ENCODE peak calls at places on chromosomes 12 and 14, in six cellular contexts. One of them, this sample, is unnamed.

GRCh38 chr12:101698782-101699347 is 1.4 kb downstream of the CHPT1 start:
- DNase-seq in esophagus muscularis mucosa: no peak
- DNase-seq in heart left ventricle: no peak
- DNase-seq in H54: peak
- DNase-seq in lower leg skin: no peak
- DNase-seq in body of pancreas: no peak
- DNase-seq in this sample: no peak

GRCh38 chr14:72682188-72682587 is 211.7 kb downstream of the DPF3 start:
- DNase-seq in body of pancreas: no peak
- DNase-seq in lower leg skin: no peak
- DNase-seq in heart left ventricle: no peak
- DNase-seq in esophagus muscularis mucosa: no peak
- DNase-seq in H54: no peak
- DNase-seq in this sample: no peak

GRCh38 chr14:84520711-84521338 is 1009.1 kb upstream of the FLRT2 start:
- DNase-seq in H54: no peak
- DNase-seq in lower leg skin: no peak
- DNase-seq in heart left ventricle: no peak
- DNase-seq in esophagus muscularis mucosa: no peak
- DNase-seq in body of pancreas: peak
- DNase-seq in this sample: no peak

GRCh38 chr12:132319991-132320570 is 9.3 kb downstream of the GALNT9 start:
- DNase-seq in heart left ventricle: no peak
- DNase-seq in esophagus muscularis mucosa: no peak
- DNase-seq in H54: no peak
- DNase-seq in body of pancreas: no peak
- DNase-seq in lower leg skin: no peak
- DNase-seq in this sample: no peak

GRCh38 chr12:75634244-75635222 is 123.1 kb upstream of the KRR1 start:
- DNase-seq in body of pancreas: no peak
- DNase-seq in H54: no peak
- DNase-seq in esophagus muscularis mucosa: no peak
- DNase-seq in lower leg skin: no peak
- DNase-seq in heart left ventricle: no peak
- DNase-seq in this sample: no peak

GRCh38 chr14:69850086-69850735 is 29.0 kb upstream of the SMOC1 start:
- DNase-seq in H54: no peak
- DNase-seq in esophagus muscularis mucosa: no peak
- DNase-seq in body of pancreas: no peak
- DNase-seq in heart left ventricle: no peak
- DNase-seq in lower leg skin: no peak
- DNase-seq in this sample: no peak

GRCh38 chr12:94195483-94195882 is 47.1 kb downstream of the PLXNC1 start:
- DNase-seq in esophagus muscularis mucosa: no peak
- DNase-seq in heart left ventricle: no peak
- DNase-seq in H54: no peak
- DNase-seq in body of pancreas: no peak
- DNase-seq in lower leg skin: no peak
- DNase-seq in this sample: no peak

GRCh38 chr14:89359477-89360222 is 57.4 kb downstream of the FOXN3 start:
- DNase-seq in esophagus muscularis mucosa: no peak
- DNase-seq in lower leg skin: no peak
- DNase-seq in H54: no peak
- DNase-seq in heart left ventricle: no peak
- DNase-seq in body of pancreas: peak
- DNase-seq in this sample: no peak

GRCh38 chr12:50275545-50275944 is 7.8 kb downstream of the LIMA1 start:
- DNase-seq in body of pancreas: no peak
- DNase-seq in heart left ventricle: peak
- DNase-seq in esophagus muscularis mucosa: no peak
- DNase-seq in lower leg skin: no peak
- DNase-seq in H54: no peak
- DNase-seq in this sample: no peak

GRCh38 chr12:97899956-97900355 is 437.4 kb downstream of the RMST start:
- DNase-seq in lower leg skin: no peak
- DNase-seq in body of pancreas: no peak
- DNase-seq in H54: no peak
- DNase-seq in heart left ventricle: no peak
- DNase-seq in esophagus muscularis mucosa: no peak
- DNase-seq in this sample: no peak

GRCh38 chr12:4252595-4252994 is 21.0 kb upstream of the CCND2 start:
- DNase-seq in lower leg skin: no peak
- DNase-seq in esophagus muscularis mucosa: peak
- DNase-seq in heart left ventricle: peak
- DNase-seq in body of pancreas: no peak
- DNase-seq in H54: no peak
- DNase-seq in this sample: no peak

GRCh38 chr14:57390806-57391562 is 598 bp downstream of the NAA30 start:
- DNase-seq in body of pancreas: peak
- DNase-seq in lower leg skin: peak
- DNase-seq in H54: no peak
- DNase-seq in heart left ventricle: peak
- DNase-seq in esophagus muscularis mucosa: no peak
- DNase-seq in this sample: no peak

GRCh38 chr12:31324116-31324844 is 1.7 kb downstream of the SINHCAF start:
- DNase-seq in heart left ventricle: peak
- DNase-seq in esophagus muscularis mucosa: peak
- DNase-seq in body of pancreas: peak
- DNase-seq in H54: peak
- DNase-seq in lower leg skin: peak
- DNase-seq in this sample: no peak

GRCh38 chr12:52372216-52373154 is 5.2 kb upstream of the KRT85 start:
- DNase-seq in body of pancreas: peak
- DNase-seq in H54: peak
- DNase-seq in esophagus muscularis mucosa: peak
- DNase-seq in lower leg skin: peak
- DNase-seq in heart left ventricle: peak
- DNase-seq in this sample: no peak

GRCh38 chr14:84825481-84825880 is 704.5 kb upstream of the FLRT2 start:
- DNase-seq in heart left ventricle: no peak
- DNase-seq in H54: peak
- DNase-seq in esophagus muscularis mucosa: no peak
- DNase-seq in body of pancreas: no peak
- DNase-seq in lower leg skin: no peak
- DNase-seq in this sample: no peak

GRCh38 chr12:53180931-53181645 is 363 bp upstream of the CSAD start:
- DNase-seq in H54: peak
- DNase-seq in body of pancreas: peak
- DNase-seq in esophagus muscularis mucosa: no peak
- DNase-seq in heart left ventricle: peak
- DNase-seq in lower leg skin: no peak
- DNase-seq in this sample: no peak

GRCh38 chr12:67594888-67595287 is 53.7 kb upstream of the DYRK2 start:
- DNase-seq in heart left ventricle: no peak
- DNase-seq in H54: no peak
- DNase-seq in lower leg skin: no peak
- DNase-seq in body of pancreas: no peak
- DNase-seq in esophagus muscularis mucosa: peak
- DNase-seq in this sample: no peak

GRCh38 chr12:80353254-80353653 is 90.8 kb upstream of the PTPRQ start:
- DNase-seq in body of pancreas: no peak
- DNase-seq in esophagus muscularis mucosa: no peak
- DNase-seq in heart left ventricle: no peak
- DNase-seq in H54: no peak
- DNase-seq in lower leg skin: no peak
- DNase-seq in this sample: no peak

GRCh38 chr12:30417697-30418231 is 277.9 kb downstream of the IPO8 start:
- DNase-seq in H54: peak
- DNase-seq in lower leg skin: no peak
- DNase-seq in esophagus muscularis mucosa: no peak
- DNase-seq in heart left ventricle: no peak
- DNase-seq in body of pancreas: no peak
- DNase-seq in this sample: no peak

GRCh38 chr12:71731439-71732356 is 23.0 kb upstream of the RAB21 start:
- DNase-seq in esophagus muscularis mucosa: no peak
- DNase-seq in H54: peak
- DNase-seq in body of pancreas: no peak
- DNase-seq in heart left ventricle: no peak
- DNase-seq in lower leg skin: peak
- DNase-seq in this sample: no peak

GRCh38 chr14:69780092-69780491 is 13.2 kb downstream of the SRSF5 start:
- DNase-seq in H54: no peak
- DNase-seq in body of pancreas: no peak
- DNase-seq in heart left ventricle: no peak
- DNase-seq in lower leg skin: no peak
- DNase-seq in esophagus muscularis mucosa: no peak
- DNase-seq in this sample: no peak

GRCh38 chr12:3747543-3747942 is 5.4 kb downstream of the CRACR2A start:
- DNase-seq in H54: no peak
- DNase-seq in heart left ventricle: no peak
- DNase-seq in esophagus muscularis mucosa: peak
- DNase-seq in lower leg skin: no peak
- DNase-seq in body of pancreas: no peak
- DNase-seq in this sample: no peak

GRCh38 chr12:48991247-48992050 is 7.7 kb downstream of the DDN start:
- DNase-seq in H54: no peak
- DNase-seq in lower leg skin: no peak
- DNase-seq in heart left ventricle: no peak
- DNase-seq in esophagus muscularis mucosa: no peak
- DNase-seq in body of pancreas: no peak
- DNase-seq in this sample: no peak

GRCh38 chr14:101518611-101519048 is 42.7 kb upstream of the DIO3 start:
- DNase-seq in lower leg skin: peak
- DNase-seq in body of pancreas: peak
- DNase-seq in esophagus muscularis mucosa: no peak
- DNase-seq in heart left ventricle: no peak
- DNase-seq in H54: no peak
- DNase-seq in this sample: no peak

GRCh38 chr12:98402671-98403070 is 112.7 kb upstream of the TMPO start:
- DNase-seq in heart left ventricle: no peak
- DNase-seq in body of pancreas: no peak
- DNase-seq in lower leg skin: no peak
- DNase-seq in esophagus muscularis mucosa: no peak
- DNase-seq in H54: no peak
- DNase-seq in this sample: no peak

GRCh38 chr14:105326891-105327694 is 12.5 kb downstream of the PACS2 start:
- DNase-seq in lower leg skin: no peak
- DNase-seq in body of pancreas: no peak
- DNase-seq in H54: no peak
- DNase-seq in heart left ventricle: no peak
- DNase-seq in esophagus muscularis mucosa: no peak
- DNase-seq in this sample: no peak

DNA sequence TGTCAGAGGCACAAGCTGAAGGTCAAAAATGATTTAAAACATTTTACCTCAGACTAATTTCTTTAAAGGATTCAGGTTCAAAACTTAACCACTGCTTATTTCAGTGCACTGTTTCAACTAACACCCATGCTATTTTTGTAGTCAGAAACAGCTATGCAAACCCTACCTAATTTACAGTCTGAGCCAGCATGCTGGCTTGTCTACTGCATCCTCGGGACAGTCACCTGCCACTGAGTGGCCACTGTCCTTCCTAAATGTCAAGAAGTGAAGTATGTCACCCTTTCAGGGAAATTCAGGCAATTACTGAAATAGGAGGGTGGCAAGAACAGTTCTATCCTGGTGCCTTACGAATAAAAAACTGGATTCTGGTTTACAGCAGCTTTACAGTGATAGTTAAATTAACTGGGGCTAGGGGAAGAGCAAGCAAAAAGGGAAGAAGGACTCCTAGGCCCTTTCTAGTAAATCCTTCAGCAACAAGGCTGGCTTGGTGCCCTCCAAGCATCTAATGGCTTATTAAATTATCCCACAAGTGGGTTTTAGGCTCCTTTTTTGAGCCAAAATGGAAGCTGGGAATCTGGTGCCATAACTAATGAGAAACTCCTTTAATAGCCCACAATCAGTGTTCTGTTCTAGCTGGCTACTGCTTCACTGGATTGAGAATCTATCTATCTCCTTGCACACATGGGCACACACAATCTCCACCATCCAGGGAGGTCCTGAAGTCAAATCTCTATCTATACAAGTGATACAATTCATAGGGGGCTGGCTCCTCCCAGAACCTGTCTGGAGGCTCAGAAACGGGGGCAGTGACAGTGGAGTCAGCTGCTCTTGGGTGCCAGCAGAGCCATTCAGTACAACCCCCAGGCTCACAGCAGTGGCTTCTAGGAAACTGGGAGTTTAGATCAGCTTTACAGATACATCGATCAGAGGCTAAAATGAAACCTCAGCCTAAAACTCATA is 43.4 kb downstream of the SH2B3 start:
- DNase-seq in body of pancreas: peak
- DNase-seq in esophagus muscularis mucosa: peak
- DNase-seq in lower leg skin: peak
- DNase-seq in heart left ventricle: no peak
- DNase-seq in H54: no peak
- DNase-seq in this sample: no peak
- TF ChIP-seq POLR2A in body of pancreas: no peak
- TF ChIP-seq POLR2A in esophagus muscularis mucosa: no peak
- TF ChIP-seq POLR2A in lower leg skin: no peak
- TF ChIP-seq POLR2A in heart left ventricle: no peak
- TF ChIP-seq POLR2A in H54: no peak
- TF ChIP-seq POLR2A in this sample: no peak

DNA sequence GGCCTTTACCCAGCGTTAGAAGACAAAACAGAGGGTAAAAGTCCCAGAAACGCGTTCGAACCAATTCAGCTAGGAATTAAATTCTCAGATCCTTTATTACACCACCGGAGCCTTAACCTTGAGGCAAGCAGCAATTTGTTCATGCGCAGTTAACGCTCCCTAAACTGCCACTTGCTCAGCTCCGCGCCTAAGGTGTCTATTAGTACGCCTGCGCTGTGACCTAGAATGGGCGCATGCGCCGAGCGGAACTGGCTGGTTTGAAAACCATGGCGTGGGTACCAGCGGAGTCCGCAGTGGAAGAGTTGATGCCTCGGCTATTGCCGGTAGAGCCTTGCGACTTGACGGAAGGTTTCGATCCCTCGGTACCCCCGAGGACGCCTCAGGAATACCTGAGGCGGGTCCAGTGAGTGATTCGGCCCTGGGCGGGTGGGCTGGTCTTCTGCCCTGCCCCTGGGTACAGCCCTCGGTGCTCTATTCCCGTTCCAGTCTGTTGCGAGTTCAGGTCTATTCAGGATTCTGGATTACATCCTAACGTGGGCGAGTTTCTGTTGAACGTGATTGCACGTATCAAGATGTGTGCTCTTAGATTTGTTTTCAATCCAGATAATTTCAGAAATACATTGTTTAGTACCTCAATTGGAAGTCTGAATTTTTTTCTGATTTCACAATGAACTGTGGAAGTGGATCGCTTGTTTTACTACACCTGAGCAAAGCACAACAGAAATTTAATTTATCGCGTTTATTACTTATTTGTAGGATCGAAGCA is at the start of gene GEMIN2:
- DNase-seq in heart left ventricle: peak
- DNase-seq in H54: peak
- DNase-seq in body of pancreas: peak
- DNase-seq in esophagus muscularis mucosa: peak
- DNase-seq in lower leg skin: peak
- DNase-seq in this sample: peak
- TF ChIP-seq POLR2A in heart left ventricle: no peak
- TF ChIP-seq POLR2A in H54: peak
- TF ChIP-seq POLR2A in body of pancreas: peak
- TF ChIP-seq POLR2A in esophagus muscularis mucosa: no peak
- TF ChIP-seq POLR2A in lower leg skin: no peak
- TF ChIP-seq POLR2A in this sample: peak

GRCh38 chr12:108854453-108855283 is 2.7 kb downstream of the SSH1 start:
- DNase-seq in heart left ventricle: peak
- DNase-seq in lower leg skin: no peak
- DNase-seq in body of pancreas: peak
- DNase-seq in esophagus muscularis mucosa: no peak
- DNase-seq in H54: peak
- DNase-seq in this sample: peak
- TF ChIP-seq POLR2A in heart left ventricle: no peak
- TF ChIP-seq POLR2A in lower leg skin: no peak
- TF ChIP-seq POLR2A in body of pancreas: no peak
- TF ChIP-seq POLR2A in esophagus muscularis mucosa: peak
- TF ChIP-seq POLR2A in H54: peak
- TF ChIP-seq POLR2A in this sample: no peak

GRCh38 chr12:42325776-42326465 is at the start of the genes PPHLN1 and ZCRB1:
- DNase-seq in heart left ventricle: peak
- DNase-seq in esophagus muscularis mucosa: peak
- DNase-seq in lower leg skin: peak
- DNase-seq in body of pancreas: peak
- DNase-seq in H54: peak
- DNase-seq in this sample: no peak
- TF ChIP-seq POLR2A in heart left ventricle: no peak
- TF ChIP-seq POLR2A in esophagus muscularis mucosa: no peak
- TF ChIP-seq POLR2A in lower leg skin: no peak
- TF ChIP-seq POLR2A in body of pancreas: peak
- TF ChIP-seq POLR2A in H54: peak
- TF ChIP-seq POLR2A in this sample: peak